ENCODE peak calls at places on chromosomes 4 and X, in eight cellular contexts. E is RCC 7860; D is AG08396; J is H54; C is NB4; A is stimulated activated CD4-positive, alpha-beta T cell treated with anti-CD3 and anti-CD28 coated beads, Interleukin-4, amount 100 ng/mL, for 4 hours; L is GM19239; S is right lobe of liver. O is an unnamed sample.

GRCh38 chr4:158782539-158783360 is 13.9 kb downstream of the FNIP2 start:
- DNase-seq in D (no peak), J (no peak), E (no peak), S (no peak), A (no peak), L (no peak), C (no peak), O (no peak)

GRCh38 chrX:47169726-47170515 is 23.7 kb upstream of the UBA1 start:
- DNase-seq in C (no peak), L (no peak), J (no peak), A (no peak), D (peak), E (no peak), S (no peak), O (no peak)

GRCh38 chr4:21765810-21766407 is 182.7 kb downstream of the KCNIP4 start:
- DNase-seq in J (no peak), C (peak), E (peak), L (no peak), S (no peak), D (peak), A (no peak), O (peak)

GRCh38 chr4:71732706-71733105 is 51.2 kb downstream of the GC start:
- DNase-seq in D (peak), A (no peak), E (peak), J (no peak), S (no peak), C (peak), L (no peak), O (peak)

GRCh38 chr4:82905205-82905604 is 4.7 kb downstream of the THAP9 start:
- DNase-seq in E (peak), L (peak), J (peak), D (peak), C (peak), S (no peak), A (peak), O (no peak)

GRCh38 chr4:60187428-60187827 is 1012.7 kb upstream of the ADGRL3 start:
- DNase-seq in D (no peak), A (no peak), J (no peak), S (no peak), C (no peak), E (no peak), L (no peak), O (no peak)

GRCh38 chr4:80259012-80259411 is 7.5 kb upstream of the FGF5 start:
- DNase-seq in E (no peak), C (no peak), D (no peak), L (no peak), S (no peak), J (no peak), A (no peak), O (no peak)

GRCh38 chr4:125979868-125980412 is 665.2 kb downstream of the FAT4 start:
- DNase-seq in C (peak), S (no peak), L (no peak), J (no peak), D (no peak), E (no peak), A (no peak), O (no peak)

GRCh38 chr4:124253080-124253479 is 459.5 kb downstream of the ANKRD50 start:
- DNase-seq in E (no peak), J (no peak), L (no peak), S (no peak), A (no peak), C (no peak), D (no peak), O (no peak)

GRCh38 chrX:153519569-153520285 is 2.3 kb downstream of the ATP2B3 start:
- DNase-seq in A (no peak), E (peak), S (no peak), L (no peak), D (peak), C (no peak), J (peak), O (no peak)

GRCh38 chr4:48683784-48684666 is 96.1 kb downstream of the FRYL start:
- DNase-seq in D (no peak), S (no peak), L (no peak), C (peak), A (no peak), J (no peak), E (no peak), O (peak)

GRCh38 chr4:36316544-36317082 is 35.2 kb downstream of the DTHD1 start:
- DNase-seq in A (no peak), D (no peak), S (no peak), C (no peak), E (peak), L (no peak), J (peak), O (no peak)

GRCh38 chr4:81084029-81084428 is 53.5 kb downstream of the BMP3 start:
- DNase-seq in D (peak), A (no peak), S (no peak), L (no peak), C (no peak), J (no peak), E (no peak), O (no peak)

GRCh38 chrX:133056341-133056740 is 40.6 kb downstream of the USP26 start:
- DNase-seq in L (no peak), S (no peak), E (peak), J (no peak), D (no peak), C (no peak), A (no peak), O (no peak)

GRCh38 chr4:3880595-3881120 is 114.5 kb downstream of the ADRA2C start:
- DNase-seq in S (peak), C (peak), J (peak), A (peak), E (peak), D (peak), L (peak), O (peak)

GRCh38 chr4:182010876-182011275 is 232.3 kb upstream of the TENM3 start:
- DNase-seq in C (no peak), L (no peak), A (no peak), J (no peak), D (no peak), E (no peak), S (no peak), O (no peak)

GRCh38 chr4:179804440-179804839 is 2362.2 kb upstream of the AGA start:
- DNase-seq in S (no peak), E (no peak), J (no peak), D (no peak), C (no peak), L (no peak), A (no peak), O (no peak)

GRCh38 chrX:585115-585808 is 45.3 kb upstream of the SHOX start:
- DNase-seq in L (no peak), J (no peak), S (no peak), D (no peak), C (no peak), E (no peak), A (no peak), O (no peak)

GRCh38 chrX:42290608-42291007 is 367.3 kb upstream of the CASK start:
- DNase-seq in A (no peak), D (peak), S (no peak), L (no peak), C (peak), J (no peak), E (no peak), O (peak)

GRCh38 chr4:82798168-82799005 is at the start of gene SCD5:
- DNase-seq in L (peak), J (peak), D (peak), C (peak), S (no peak), A (peak), E (no peak), O (peak)

GRCh38 chr4:875818-876423 is 50.0 kb upstream of the CPLX1 start:
- DNase-seq in C (no peak), L (no peak), S (no peak), A (no peak), E (no peak), D (no peak), J (no peak), O (no peak)

GRCh38 chr4:94827481-94828110 is 69.8 kb downstream of the BMPR1B start:
- DNase-seq in L (no peak), C (no peak), D (peak), E (peak), S (no peak), J (no peak), A (no peak), O (no peak)

GRCh38 chr4:52657630-52658501 is 1.2 kb downstream of the USP46 start:
- DNase-seq in E (no peak), L (no peak), S (no peak), A (no peak), D (peak), J (no peak), C (peak), O (no peak)

GRCh38 chrX:139554991-139555675 is 24.6 kb downstream of the F9 start:
- DNase-seq in C (no peak), J (no peak), S (no peak), E (no peak), D (no peak), L (no peak), A (no peak), O (peak)

GRCh38 chr4:119690871-119691270 is 62.3 kb upstream of the PDE5A start:
- DNase-seq in L (no peak), S (no peak), D (no peak), A (no peak), J (no peak), C (peak), E (no peak), O (no peak)

GRCh38 chr4:123786955-123787354 is 390.4 kb downstream of the SPRY1 start:
- DNase-seq in S (no peak), L (no peak), C (no peak), J (no peak), D (no peak), E (no peak), A (no peak), O (no peak)

GRCh38 chr4:123397276-123398150 is 918 bp downstream of the SPRY1 start:
- DNase-seq in D (peak), A (peak), J (no peak), S (peak), L (no peak), C (peak), E (no peak), O (peak)

GRCh38 chr4:80295331-80295730 is 28.9 kb downstream of the FGF5 start:
- DNase-seq in J (no peak), A (no peak), C (no peak), D (no peak), S (no peak), L (no peak), E (no peak), O (no peak)

GRCh38 chrX:66046612-66047235 is 6.8 kb upstream of the VSIG4 start:
- DNase-seq in L (no peak), J (no peak), C (peak), E (no peak), D (no peak), A (peak), S (no peak), O (peak)

GRCh38 chr4:170011921-170012628 is 14.1 kb downstream of the MFAP3L start:
- DNase-seq in S (peak), A (no peak), D (no peak), C (no peak), J (no peak), E (no peak), L (no peak), O (peak)

O was measured in KBM-7.